ENCODE peak calls at places on chromosomes 3 and 15, in nine cellular contexts. W is NCI-H748 treated with DMSO at 0.1 percent for 48 hours; Y is sciatic nerve; X is AML-193; L is suprapubic skin; K is stimulated activated naive CD8-positive, alpha-beta T cell treated with anti-CD3 and anti-CD28 coated beads, Interleukin-15, amount 100 ng/mL, for 72 hours; N is ACHN; V is endothelial cell; I is COLO829. G is an unnamed sample.

GRCh38 chr3:108662141-108662738 is 72.7 kb downstream of the DZIP3 start:
- DNase-seq in W (peak; percentile 45), Y (no peak), X (peak; percentile 87), L (no peak), K (peak; percentile 35), N (peak; percentile 59), V (peak; percentile 31), I (peak; percentile 82), G (peak; percentile 56)

GRCh38 chr3:4824948-4825325 is 154.3 kb upstream of the BHLHE40 start:
- DNase-seq in W (no peak), Y (no peak), X (no peak), L (no peak), K (no peak), N (peak; percentile 70), V (no peak), I (no peak), G (peak; percentile 3)

GRCh38 chr3:41117398-41117870 is 81.9 kb upstream of the CTNNB1 start:
- DNase-seq in W (peak; percentile 76), Y (peak; percentile 94), X (peak; percentile 100), L (peak; percentile 91), K (peak; percentile 92), N (peak; percentile 80), V (no peak), I (peak; percentile 99), G (peak; percentile 95)

GRCh38 chr3:52827441-52827840 is 3.0 kb downstream of the ITIH4 start:
- DNase-seq in W (no peak), Y (no peak), X (no peak), L (no peak), K (no peak), N (peak; percentile 72), V (no peak), I (no peak), G (no peak)

GRCh38 chr15:31439328-31439727 is 112.7 kb downstream of the KLF13 start:
- DNase-seq in W (no peak), Y (no peak), X (no peak), L (no peak), K (peak; percentile 57), N (peak; percentile 26), V (peak; percentile 62), I (no peak), G (peak; percentile 35)

GRCh38 chr15:98518823-98519561 is 129.3 kb upstream of the IGF1R start:
- DNase-seq in W (peak; percentile 50), Y (peak; percentile 74), X (peak; percentile 66), L (no peak), K (peak; percentile 55), N (peak; percentile 70), V (peak; percentile 47), I (peak; percentile 84), G (peak; percentile 67)

GRCh38 chr3:190641564-190641963 is 127.7 kb downstream of the IL1RAP start:
- DNase-seq in W (no peak), Y (no peak), X (no peak), L (no peak), K (no peak), N (no peak), V (no peak), I (no peak), G (peak; percentile 4)

GRCh38 chr3:46946856-46947544 is 29.5 kb downstream of the CCDC12 start:
- DNase-seq in W (no peak), Y (no peak), X (no peak), L (no peak), K (peak; percentile 64), N (peak; percentile 66), V (no peak), I (no peak), G (peak; percentile 45)

GRCh38 chr3:69838217-69838616 is 99.0 kb downstream of the MITF start:
- DNase-seq in W (no peak), Y (no peak), X (no peak), L (no peak), K (no peak), N (peak; percentile 8), V (no peak), I (no peak), G (no peak)

GRCh38 chr3:98763814-98764691 is 913 bp downstream of the ST3GAL6 start:
- DNase-seq in W (no peak), Y (no peak), X (peak; percentile 95), L (no peak), K (no peak), N (no peak), V (no peak), I (no peak), G (no peak)

GRCh38 chr3:14405886-14406238 is 3.5 kb downstream of the SLC6A6 start:
- DNase-seq in W (no peak), Y (no peak), X (no peak), L (no peak), K (no peak), N (peak; percentile 54), V (no peak), I (no peak), G (no peak)

GRCh38 chr15:38068600-38068999 is 134.2 kb downstream of the TMCO5A start:
- DNase-seq in W (no peak), Y (no peak), X (no peak), L (no peak), K (no peak), N (no peak), V (no peak), I (no peak), G (no peak)

GRCh38 chr15:83739629-83740028 is 85.7 kb downstream of the ADAMTSL3 start:
- DNase-seq in W (no peak), Y (no peak), X (no peak), L (no peak), K (no peak), N (no peak), V (no peak), I (no peak), G (no peak)

GRCh38 chr3:57298041-57298440 is 5.6 kb upstream of the ASB14 start:
- DNase-seq in W (no peak), Y (no peak), X (no peak), L (no peak), K (peak; percentile 16), N (peak; percentile 64), V (no peak), I (no peak), G (peak; percentile 5)

GRCh38 chr3:72334681-72335457 is 513.4 kb downstream of the SHQ1 start:
- DNase-seq in W (no peak), Y (no peak), X (no peak), L (no peak), K (no peak), N (no peak), V (no peak), I (peak; percentile 48), G (no peak)

GRCh38 chr3:186099178-186099577 is 9.7 kb downstream of the ETV5 start:
- DNase-seq in W (no peak), Y (peak; percentile 80), X (no peak), L (no peak), K (no peak), N (peak; percentile 8), V (no peak), I (peak; percentile 51), G (no peak)

GRCh38 chr3:108132727-108133373 is 42.0 kb upstream of the CD47 start:
- DNase-seq in W (no peak), Y (no peak), X (peak; percentile 49), L (no peak), K (no peak), N (peak; percentile 57), V (no peak), I (no peak), G (no peak)

GRCh38 chr15:31034152-31034551 is 42.7 kb upstream of the MTMR10 start:
- DNase-seq in W (no peak), Y (no peak), X (no peak), L (no peak), K (no peak), N (no peak), V (no peak), I (no peak), G (no peak)

GRCh38 chr3:157125101-157125500 is 34.8 kb downstream of the CCNL1 start:
- DNase-seq in W (no peak), Y (no peak), X (no peak), L (no peak), K (no peak), N (peak; percentile 44), V (no peak), I (no peak), G (no peak)

GRCh38 chr15:85327820-85328219 is 52.6 kb upstream of the AKAP13 start:
- DNase-seq in W (no peak), Y (no peak), X (no peak), L (no peak), K (no peak), N (no peak), V (no peak), I (no peak), G (no peak)

GRCh38 chr3:50248387-50248786 is 12.4 kb downstream of the GNAI2 start:
- DNase-seq in W (no peak), Y (no peak), X (no peak), L (no peak), K (no peak), N (no peak), V (peak; percentile 31), I (no peak), G (no peak)

GRCh38 chr3:15309662-15310335 is 22.6 kb downstream of the SH3BP5 start:
- DNase-seq in W (no peak), Y (no peak), X (no peak), L (no peak), K (peak; percentile 59), N (no peak), V (no peak), I (no peak), G (no peak)

GRCh38 chr3:181530584-181530983 is 181.1 kb upstream of the SOX2 start:
- DNase-seq in W (no peak), Y (no peak), X (no peak), L (no peak), K (no peak), N (no peak), V (no peak), I (no peak), G (no peak)

GRCh38 chr15:69292826-69293420 is 5.8 kb upstream of the PAQR5 start:
- DNase-seq in W (no peak), Y (peak; percentile 26), X (no peak), L (no peak), K (no peak), N (no peak), V (no peak), I (no peak), G (no peak)

GRCh38 chr15:62618432-62618831 is 424.1 kb upstream of the TPM1 start:
- DNase-seq in W (no peak), Y (no peak), X (no peak), L (no peak), K (no peak), N (peak; percentile 45), V (no peak), I (peak; percentile 3), G (no peak)

GRCh38 chr3:32371466-32372212 is 20.0 kb upstream of the CMTM7 start:
- DNase-seq in W (no peak), Y (no peak), X (no peak), L (no peak), K (peak; percentile 34), N (no peak), V (no peak), I (no peak), G (no peak)

GRCh38 chr15:55247276-55247675 is 42.3 kb downstream of the RAB27A start:
- DNase-seq in W (no peak), Y (no peak), X (peak; percentile 53), L (no peak), K (no peak), N (no peak), V (no peak), I (no peak), G (no peak)

GRCh38 chr3:189167027-189167766 is 4.6 kb upstream of the TPRG1 start:
- DNase-seq in W (no peak), Y (no peak), X (no peak), L (no peak), K (no peak), N (no peak), V (no peak), I (no peak), G (no peak)

GRCh38 chr3:58994746-58995330 is 55.0 kb downstream of the CFAP20DC start:
- DNase-seq in W (peak; percentile 77), Y (no peak), X (peak; percentile 46), L (no peak), K (peak; percentile 14), N (peak; percentile 76), V (peak; percentile 33), I (peak; percentile 87), G (peak; percentile 39)

GRCh38 chr15:28974142-28974541 is 88.4 kb downstream of the APBA2 start:
- DNase-seq in W (no peak), Y (no peak), X (no peak), L (no peak), K (peak; percentile 54), N (no peak), V (no peak), I (no peak), G (no peak)